ENCODE peak calls at places on chromosome 9, in four cellular contexts. V is IMR-90, U is HepG2, M is GM12878. X is an unnamed sample.

GRCh38 chr9:129567842-129568559 is 52.9 kb downstream of the C9orf50 start:
- DNase-seq in M (no peak), U (peak; percentile 75), V (peak; percentile 70), X (no peak)

GRCh38 chr9:98805506-98806272 is 1.8 kb upstream of the GALNT12 start:
- DNase-seq in V (peak; percentile 86), M (no peak), U (no peak), X (no peak)

GRCh38 chr9:81113408-81114124 is 575.8 kb downstream of the TLE1 start:
- DNase-seq in U (no peak), M (no peak), V (no peak), X (no peak)

GRCh38 chr9:110316255-110316921 is 21.3 kb downstream of the TXNDC8 start:
- DNase-seq in M (no peak), V (no peak), U (no peak), X (no peak)

GRCh38 chr9:72022846-72023245 is 37.6 kb downstream of the C9orf57 start:
- DNase-seq in V (peak; percentile 85), U (no peak), M (no peak), X (no peak)

GRCh38 chr9:120869726-120870125 is 7.3 kb downstream of the PHF19 start:
- DNase-seq in U (no peak), M (no peak), V (no peak), X (no peak)

GRCh38 chr9:36049408-36049807 is 12.7 kb downstream of the RECK start:
- DNase-seq in M (no peak), U (no peak), V (no peak), X (no peak)

GRCh38 chr9:79698988-79699387 is 127.2 kb downstream of the TLE4 start:
- DNase-seq in V (no peak), U (no peak), M (no peak), X (no peak)

GRCh38 chr9:93450817-93451761 is at the start of gene FAM120A:
- DNase-seq in V (peak; percentile 70), M (no peak), U (peak; percentile 38), X (peak; percentile 91)

GRCh38 chr9:137305788-137306545 is 3.9 kb upstream of the NRARP start:
- DNase-seq in V (no peak), U (no peak), M (no peak), X (peak; percentile 23)

GRCh38 chr9:134575817-134576176 is 65.8 kb upstream of the COL5A1 start:
- DNase-seq in V (no peak), U (no peak), M (no peak), X (no peak)

DNA sequence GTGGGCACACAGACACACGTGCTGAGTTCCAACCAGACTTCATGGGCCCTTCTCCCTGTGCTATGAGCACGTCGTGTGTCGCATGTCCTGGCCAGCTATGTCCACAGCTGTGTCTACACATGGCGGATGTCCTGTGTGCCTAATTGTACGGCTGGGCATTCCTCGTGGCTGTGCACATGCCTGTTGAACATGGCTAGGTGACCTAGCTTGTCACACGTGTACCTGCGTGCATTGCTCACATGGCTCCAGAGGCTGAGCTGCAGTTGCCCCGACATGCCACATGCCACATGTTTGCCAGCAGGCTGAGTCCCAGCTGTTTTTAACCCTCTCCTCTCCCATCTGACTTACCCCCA is 742 bp upstream of the AQP3 start:
- DNase-seq in M (no peak), V (no peak), U (no peak), X (no peak)
- H2AFZ ChIP-seq in M (no peak overlapping the region), V (peak overlapping the region; percentile 93), U (no peak overlapping the region), X (no peak overlapping the region)

GRCh38 chr9:116175616-116176015 is 22.0 kb downstream of the PAPPA start:
- DNase-seq in U (no peak), V (peak; percentile 47), M (no peak), X (no peak)

GRCh38 chr9:116178481-116179211 is 25.1 kb downstream of the PAPPA start:
- DNase-seq in M (no peak), V (no peak), U (no peak), X (no peak)

GRCh38 chr9:116174347-116174746 is 20.8 kb downstream of the PAPPA start:
- DNase-seq in V (peak; percentile 70), U (peak; percentile 21), M (no peak), X (no peak)
- TF ChIP-seq SMC3 in V (no peak), U (no peak), M (no peak), X (no peak)

DNA sequence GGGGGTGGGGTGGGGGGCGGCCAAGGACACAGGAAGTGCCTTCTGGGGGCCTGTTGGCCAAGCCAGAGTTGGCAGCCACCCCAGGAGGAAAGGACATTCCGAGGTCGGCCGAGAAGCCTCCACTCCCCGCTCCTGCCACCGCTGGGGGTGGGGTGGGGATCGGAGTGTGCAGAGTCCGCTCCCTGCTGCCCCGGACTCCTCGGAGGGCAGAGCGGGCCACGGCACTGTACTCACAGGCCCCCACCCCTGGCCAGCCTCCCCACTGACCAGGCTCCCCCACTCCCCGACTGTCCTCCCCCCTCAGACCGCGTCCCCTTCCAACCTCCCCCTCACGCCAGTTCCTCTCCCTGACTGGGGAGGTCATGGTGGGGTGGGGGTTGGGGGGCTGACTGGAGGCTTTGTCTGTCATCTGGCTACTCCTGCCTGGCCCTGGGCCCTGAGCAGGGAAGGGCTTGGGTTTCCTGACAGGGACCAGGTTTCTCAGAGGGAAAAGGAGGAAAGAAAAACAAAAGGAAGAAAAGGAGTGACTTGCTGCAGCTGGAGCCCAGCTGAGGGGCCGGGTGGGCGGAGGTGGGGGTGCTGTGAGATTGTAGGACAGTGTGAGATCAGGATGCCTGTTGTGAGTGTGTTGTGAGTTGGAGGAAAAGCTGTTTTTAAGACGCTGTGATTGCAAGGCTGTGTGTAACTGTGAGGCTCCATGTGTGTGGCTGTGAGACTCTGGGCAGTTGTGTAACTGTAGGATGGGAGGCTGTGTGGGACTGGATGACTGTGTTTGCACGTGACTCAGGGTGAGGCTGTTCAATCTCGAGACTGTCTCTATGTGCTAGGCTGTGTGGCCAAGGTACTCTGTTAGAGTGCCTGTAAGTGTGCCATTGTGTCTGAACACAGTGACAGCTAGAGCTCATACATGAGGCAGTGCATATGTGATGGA is 29.6 kb downstream of the CNTFR start:
- DNase-seq in U (peak; percentile 21), M (no peak), V (peak; percentile 59), X (peak; percentile 79)
- H2AFZ ChIP-seq in U (peak overlapping the region; percentile 48), M (no peak overlapping the region), V (peak overlapping the region; percentile 64), X (no peak overlapping the region)

GRCh38 chr9:111783424-111783823 is 11.3 kb downstream of the SHOC1 start:
- DNase-seq in U (no peak), M (no peak), V (no peak), X (no peak)

GRCh38 chr9:111783857-111784256 is 10.9 kb downstream of the SHOC1 start:
- DNase-seq in V (no peak), U (no peak), M (no peak), X (no peak)
- TF ChIP-seq SMC3 in V (no peak), U (no peak), M (no peak), X (no peak)

GRCh38 chr9:14052346-14052745 is 261.6 kb downstream of the NFIB start:
- DNase-seq in M (no peak), U (no peak), V (no peak), X (no peak)

GRCh38 chr9:14051459-14051858 is 262.5 kb downstream of the NFIB start:
- DNase-seq in M (no peak), V (no peak), U (no peak), X (no peak)

GRCh38 chr9:14058078-14058688 is 255.8 kb downstream of the NFIB start:
- DNase-seq in M (no peak), V (no peak), U (no peak), X (peak; percentile 47)

GRCh38 chr9:14057347-14058077 is 256.4 kb downstream of the NFIB start:
- DNase-seq in V (no peak), M (no peak), U (no peak), X (peak; percentile 47)

GRCh38 chr9:14056235-14056930 is 257.6 kb downstream of the NFIB start:
- DNase-seq in M (no peak), V (no peak), U (no peak), X (no peak)
- H2AFZ ChIP-seq in M (no peak overlapping the region), V (no peak overlapping the region), U (no peak overlapping the region), X (peak overlapping the region; percentile 80)

GRCh38 chr9:124790301-124790700 is 13.4 kb downstream of the OLFML2A start:
- DNase-seq in M (no peak), U (no peak), V (no peak), X (no peak)
- TF ChIP-seq SMC3 in M (no peak), U (no peak), V (no peak), X (no peak)

X was measured in SK-N-SH.